ENCODE peak calls at places on chromosome 5, in ten cellular contexts. T is fibroblast of pulmonary artery, P is foreskin fibroblast, C is neural crest cell, R is AG04449, U is GM12864, K is cardiac fibroblast, N is MCF 10A, M is hepatocyte, A is mucosa of descending colon. I is an unnamed sample.

GRCh38 chr5:146588806-146589355 is 72.9 kb upstream of the GPR151 start:
- DNase-seq in K (no peak), C (no peak), A (no peak), M (no peak), U (no peak), T (no peak), R (no peak), N (no peak), P (no peak), I (no peak)

GRCh38 chr5:2817031-2817603 is 65.6 kb upstream of the IRX2 start:
- DNase-seq in P (no peak), C (no peak), N (no peak), K (no peak), T (no peak), R (no peak), M (no peak), A (no peak), U (no peak), I (no peak)

GRCh38 chr5:33336911-33337620 is 103.7 kb upstream of the TARS1 start:
- DNase-seq in M (no peak), N (peak), A (no peak), R (no peak), K (peak), U (no peak), P (peak), T (peak), C (no peak), I (no peak)

GRCh38 chr5:129163979-129164378 is 69.4 kb downstream of the ISOC1 start:
- DNase-seq in R (no peak), N (no peak), A (no peak), M (no peak), C (no peak), U (no peak), T (no peak), K (no peak), P (no peak), I (no peak)

GRCh38 chr5:2038337-2039179 is 155.8 kb upstream of the IRX4 start:
- DNase-seq in R (no peak), A (peak), C (peak), T (peak), N (peak), M (peak), U (no peak), K (peak), P (peak), I (peak)

GRCh38 chr5:111930905-111931461 is 174.0 kb upstream of the NREP start:
- DNase-seq in M (no peak), U (no peak), C (no peak), N (peak), K (peak), A (no peak), R (no peak), T (no peak), P (peak), I (no peak)

GRCh38 chr5:168712280-168712924 is 133.2 kb upstream of the PANK3 start:
- DNase-seq in C (no peak), P (peak), M (peak), N (peak), U (peak), K (peak), T (peak), R (peak), A (no peak), I (no peak)

GRCh38 chr5:57499262-57500050 is 16.8 kb upstream of the ACTBL2 start:
- DNase-seq in R (no peak), M (peak), C (no peak), A (no peak), T (peak), U (peak), P (peak), K (peak), N (peak), I (peak)

GRCh38 chr5:52740007-52740406 is 47.7 kb upstream of the ITGA1 start:
- DNase-seq in C (no peak), N (no peak), A (no peak), R (no peak), K (no peak), P (no peak), M (no peak), T (no peak), U (no peak), I (no peak)

GRCh38 chr5:15938961-15939360 is 240.6 kb downstream of the MARCHF11 start:
- DNase-seq in T (peak), N (peak), U (no peak), P (peak), A (no peak), M (no peak), C (no peak), R (peak), K (peak), I (no peak)

GRCh38 chr5:150377964-150378694 is 20.6 kb downstream of the TCOF1 start:
- DNase-seq in P (peak), T (peak), C (no peak), A (no peak), K (peak), U (no peak), N (no peak), R (peak), M (peak), I (no peak)

GRCh38 chr5:93658044-93658443 is 75.0 kb downstream of the NR2F1 start:
- DNase-seq in U (no peak), T (peak), A (no peak), M (no peak), K (peak), C (no peak), P (no peak), R (peak), N (no peak), I (no peak)

GRCh38 chr5:174311121-174311520 is 265.6 kb downstream of the NSG2 start:
- DNase-seq in R (no peak), A (no peak), T (no peak), C (no peak), N (no peak), U (no peak), K (no peak), M (no peak), P (no peak), I (no peak)

GRCh38 chr5:174311531-174312269 is 266.2 kb downstream of the NSG2 start:
- DNase-seq in T (peak), U (no peak), N (peak), A (peak), R (no peak), C (peak), K (peak), M (peak), P (peak), I (peak)

GRCh38 chr5:174312641-174313040 is 267.1 kb downstream of the NSG2 start:
- DNase-seq in T (no peak), A (no peak), U (no peak), K (no peak), P (no peak), C (no peak), R (no peak), M (no peak), N (no peak), I (no peak)

GRCh38 chr5:174313615-174314014 is 268.1 kb downstream of the NSG2 start:
- DNase-seq in K (no peak), M (no peak), P (no peak), N (no peak), A (no peak), T (no peak), C (no peak), R (no peak), U (no peak), I (no peak)

DNA sequence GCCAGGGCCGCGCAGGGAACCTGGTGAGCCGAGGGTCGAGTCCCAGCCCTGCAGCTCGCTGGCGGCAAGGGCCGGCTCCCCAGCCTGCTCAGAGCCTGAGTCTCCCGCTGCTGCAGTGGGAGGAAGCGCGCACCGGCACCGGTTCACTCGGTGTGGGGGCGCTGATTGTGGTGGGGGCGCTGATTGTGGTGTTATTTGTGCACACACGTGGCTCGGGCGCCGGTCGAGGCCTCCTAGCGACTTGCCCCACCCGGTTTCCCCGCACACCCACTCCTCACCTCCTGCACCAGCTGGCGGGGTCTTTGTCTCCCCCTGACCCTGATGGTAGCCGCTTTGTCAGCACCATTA is 266.7 kb downstream of the NSG2 start:
- DNase-seq in C (no peak), T (no peak), M (no peak), P (no peak), A (no peak), R (no peak), K (no peak), U (no peak), N (no peak), I (no peak)
- TF ChIP-seq CTCF in C (no peak), T (no peak), M (no peak), P (no peak), A (no peak), R (no peak), K (no peak), U (no peak), N (no peak), I (no peak)

GRCh38 chr5:178192244-178192643 is 5.1 kb upstream of the GMCL2 start:
- DNase-seq in P (no peak), N (peak), M (no peak), C (no peak), T (no peak), R (no peak), K (no peak), U (no peak), A (no peak), I (no peak)
- TF ChIP-seq CTCF in P (no peak), N (no peak), M (no peak), C (no peak), T (no peak), R (no peak), K (no peak), U (no peak), A (no peak), I (no peak)

GRCh38 chr5:163809480-163809879 is 304.1 kb downstream of the MAT2B start:
- DNase-seq in K (peak), R (no peak), A (no peak), P (no peak), U (no peak), N (no peak), C (no peak), T (peak), M (no peak), I (no peak)

GRCh38 chr5:163807781-163808180 is 302.4 kb downstream of the MAT2B start:
- DNase-seq in K (no peak), N (no peak), R (no peak), T (no peak), U (no peak), A (no peak), P (no peak), C (no peak), M (no peak), I (no peak)
- TF ChIP-seq CTCF in K (no peak), N (no peak), R (no peak), T (no peak), U (no peak), A (no peak), P (no peak), C (no peak), M (no peak), I (no peak)

GRCh38 chr5:134001938-134002731 is 2.6 kb downstream of the VDAC1 start:
- DNase-seq in N (no peak), U (no peak), K (no peak), M (no peak), T (no peak), P (no peak), R (no peak), C (no peak), A (no peak), I (no peak)
- TF ChIP-seq CTCF in N (no peak), U (no peak), K (no peak), M (no peak), T (no peak), P (no peak), R (no peak), C (no peak), A (no peak), I (no peak)

GRCh38 chr5:157731272-157732129 is at the start of gene THG1L:
- DNase-seq in T (peak), M (peak), A (peak), C (peak), N (peak), P (peak), R (peak), K (peak), U (peak), I (peak)

GRCh38 chr5:157729858-157730257 is 1.4 kb upstream of the THG1L start:
- DNase-seq in P (no peak), C (no peak), U (peak), T (no peak), K (no peak), R (no peak), A (no peak), M (no peak), N (no peak), I (no peak)

GRCh38 chr5:157732784-157733262 is 1.6 kb downstream of the THG1L start:
- DNase-seq in N (no peak), C (no peak), P (no peak), K (no peak), U (no peak), M (peak), T (no peak), A (no peak), R (no peak), I (no peak)

GRCh38 chr5:157732130-157732783 is 1.0 kb downstream of the THG1L start:
- DNase-seq in P (no peak), N (no peak), R (no peak), C (no peak), K (no peak), T (no peak), A (no peak), U (no peak), M (no peak), I (no peak)

GRCh38 chr5:157730900-157731271 is 334 bp upstream of the THG1L start:
- DNase-seq in M (no peak), P (no peak), R (no peak), C (no peak), U (no peak), T (no peak), K (no peak), A (no peak), N (no peak), I (no peak)
- TF ChIP-seq CTCF in M (no peak), P (no peak), R (no peak), C (no peak), U (no peak), T (no peak), K (no peak), A (no peak), N (no peak), I (no peak)

GRCh38 chr5:135203019-135203418 is 169.0 kb upstream of the PITX1 start:
- DNase-seq in C (no peak), T (no peak), U (no peak), R (no peak), M (no peak), A (no peak), N (no peak), K (no peak), P (no peak), I (no peak)

GRCh38 chr5:135203593-135204036 is 169.6 kb upstream of the PITX1 start:
- DNase-seq in C (no peak), T (no peak), P (no peak), A (no peak), N (peak), M (no peak), K (peak), R (no peak), U (no peak), I (no peak)

GRCh38 chr5:135205616-135206349 is 171.8 kb upstream of the PITX1 start:
- DNase-seq in N (no peak), M (no peak), K (peak), R (no peak), C (no peak), T (no peak), U (no peak), A (no peak), P (no peak), I (no peak)

GRCh38 chr5:135206862-135207261 is 172.8 kb upstream of the PITX1 start:
- DNase-seq in T (no peak), A (no peak), M (no peak), U (no peak), C (no peak), N (no peak), K (no peak), R (no peak), P (no peak), I (no peak)

GRCh38 chr5:135204151-135204600 is 170.1 kb upstream of the PITX1 start:
- DNase-seq in T (no peak), M (no peak), R (no peak), P (no peak), N (peak), U (no peak), A (no peak), C (no peak), K (peak), I (no peak)
- TF ChIP-seq CTCF in T (peak), M (peak), R (peak), P (peak), N (peak), U (peak), A (no peak), C (peak), K (peak), I (peak)

DNA sequence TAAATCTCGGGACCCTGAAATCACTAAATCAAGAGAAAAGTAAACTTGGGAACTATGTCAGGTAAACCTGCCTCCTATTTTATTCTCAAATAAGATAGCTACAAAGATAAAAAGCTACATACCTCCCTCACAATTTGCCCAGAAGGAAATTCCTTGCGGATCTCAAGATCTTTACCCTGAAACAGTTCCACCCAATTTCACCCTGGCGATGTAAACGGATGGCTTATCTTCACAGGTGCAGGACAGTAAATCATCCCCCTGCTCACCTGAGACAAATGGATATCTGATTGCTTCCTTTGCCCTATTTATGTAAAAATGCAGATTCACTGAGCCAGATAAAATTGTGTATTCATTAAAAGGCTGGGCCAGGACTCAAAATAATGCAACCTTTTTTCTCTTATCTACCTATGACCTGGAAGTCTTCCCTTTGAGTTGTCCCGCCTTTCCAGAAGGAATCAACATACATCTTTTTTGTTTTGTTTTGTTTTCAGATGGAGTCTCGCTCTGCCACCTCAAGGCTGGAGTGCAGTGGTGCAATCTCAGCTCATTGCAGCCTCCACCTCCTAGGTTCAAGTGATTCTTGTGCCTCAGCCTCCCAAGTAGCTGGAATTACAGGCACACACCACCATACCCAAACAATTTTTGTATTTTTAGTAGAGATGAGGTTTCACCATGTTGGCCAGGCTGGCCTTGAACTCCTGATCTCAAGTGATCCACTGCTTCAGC is 13.8 kb downstream of the TMEM267 start:
- DNase-seq in M (no peak), C (no peak), T (no peak), P (no peak), R (no peak), A (no peak), N (no peak), K (no peak), U (no peak), I (no peak)
- TF ChIP-seq CTCF in M (no peak), C (no peak), T (no peak), P (no peak), R (no peak), A (no peak), N (no peak), K (no peak), U (no peak), I (no peak)

I was measured in nephron progenitor cell.